ENCODE peak calls at places on chromosomes 12 and 14, in eight cellular contexts. X, M, E, A, B, I, J and R are unnamed samples. For H3K4me1, the result is how much of the 10 kb centered on the place peaks cover.

GRCh38 chr14:100593751-100594624 is 6.8 kb upstream of the BEGAIN start:
- DNase-seq in X (no peak), M (no peak), E (no peak), A (no peak), B (no peak), I (no peak), J (peak), R (no peak)

GRCh38 chr12:103833891-103834290 is 7.1 kb downstream of the NT5DC3 start:
- DNase-seq in X (no peak), M (no peak), E (no peak), A (no peak), B (no peak), I (no peak), J (no peak), R (no peak)

GRCh38 chr12:67648306-67649164 is at the start of gene DYRK2:
- DNase-seq in X (peak), M (peak), E (peak), A (peak), B (peak), I (peak), J (peak), R (peak)

GRCh38 chr14:102500190-102500661 is 9.3 kb downstream of the ANKRD9 start:
- DNase-seq in X (peak), M (no peak), E (no peak), A (no peak), B (no peak), I (no peak), J (peak), R (peak)

GRCh38 chr12:109058773-109059172 is 6.4 kb downstream of the USP30 start:
- DNase-seq in X (no peak), M (no peak), E (no peak), A (no peak), B (no peak), I (no peak), J (no peak), R (no peak)

GRCh38 chr14:102050625-102051024 is 36.2 kb downstream of the HSP90AA1 start:
- DNase-seq in X (no peak), M (peak), E (no peak), A (no peak), B (no peak), I (no peak), J (no peak), R (no peak)

GRCh38 chr14:34810028-34810427 is 65.1 kb downstream of the BAZ1A start:
- DNase-seq in X (no peak), M (no peak), E (no peak), A (no peak), B (no peak), I (no peak), J (no peak), R (no peak)

GRCh38 chr14:99658218-99658617 is 13.3 kb downstream of the HHIPL1 start:
- DNase-seq in X (no peak), M (no peak), E (no peak), A (no peak), B (no peak), I (no peak), J (no peak), R (no peak)

GRCh38 chr14:88364710-88365413 is 20.6 kb upstream of the SPATA7 start:
- DNase-seq in X (no peak), M (no peak), E (no peak), A (no peak), B (no peak), I (no peak), J (no peak), R (no peak)

GRCh38 chr14:34051966-34052657 is 101.2 kb upstream of the EGLN3 start:
- DNase-seq in X (no peak), M (no peak), E (peak), A (no peak), B (peak), I (peak), J (no peak), R (peak)

GRCh38 chr12:127613056-127613455 is 653.9 kb upstream of the TMEM132C start:
- DNase-seq in X (peak), M (peak), E (no peak), A (no peak), B (no peak), I (no peak), J (no peak), R (no peak)

GRCh38 chr12:25957898-25958253 is 606 bp upstream of the RASSF8 start:
- DNase-seq in X (no peak), M (peak), E (no peak), A (peak), B (no peak), I (peak), J (no peak), R (no peak)

GRCh38 chr12:91274886-91275285 is 92.3 kb upstream of the DCN start:
- DNase-seq in X (peak), M (peak), E (no peak), A (no peak), B (no peak), I (no peak), J (no peak), R (no peak)

GRCh38 chr12:78712834-78713455 is 151.6 kb upstream of the SYT1 start:
- DNase-seq in X (no peak), M (no peak), E (no peak), A (no peak), B (no peak), I (no peak), J (no peak), R (no peak)

GRCh38 chr12:12465522-12465921 is 97.1 kb downstream of the DUSP16 start:
- DNase-seq in X (no peak), M (no peak), E (no peak), A (no peak), B (no peak), I (no peak), J (no peak), R (no peak)

GRCh38 chr12:123118397-123118945 is 32.4 kb downstream of the PITPNM2 start:
- DNase-seq in X (no peak), M (no peak), E (no peak), A (no peak), B (no peak), I (no peak), J (peak), R (peak)

GRCh38 chr12:48787791-48788521 is 933 bp downstream of the ADCY6 start:
- DNase-seq in X (no peak), M (no peak), E (peak), A (no peak), B (no peak), I (no peak), J (no peak), R (no peak)

GRCh38 chr12:48788852-48789775 is at the start of gene ADCY6:
- DNase-seq in X (peak), M (peak), E (peak), A (no peak), B (peak), I (peak), J (peak), R (peak)

GRCh38 chr12:48786591-48787544 is 2.0 kb downstream of the ADCY6 start:
- DNase-seq in X (no peak), M (peak), E (no peak), A (no peak), B (no peak), I (no peak), J (no peak), R (no peak)

GRCh38 chr12:48789858-48790326 is 1.0 kb upstream of the ADCY6 start:
- DNase-seq in X (no peak), M (no peak), E (peak), A (no peak), B (no peak), I (no peak), J (no peak), R (no peak)

DNA sequence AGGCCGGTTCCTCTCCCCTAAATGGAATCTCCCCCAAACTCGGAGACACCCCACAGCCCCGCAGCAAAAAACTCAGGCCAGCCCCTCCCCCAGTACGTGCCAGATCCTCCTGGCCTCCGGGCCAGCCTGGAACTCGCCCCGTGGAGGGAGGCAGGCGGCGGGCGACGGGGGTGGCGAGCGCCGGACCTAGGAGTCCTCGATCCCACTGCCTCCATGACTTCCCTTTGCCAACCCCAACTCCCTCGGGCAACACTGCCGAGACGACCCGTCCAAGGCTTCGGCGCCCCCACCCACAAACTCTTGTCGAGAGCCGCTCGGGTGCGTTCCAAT is 402 bp downstream of the ADCY6 start:
- DNase-seq in X (no peak), M (peak), E (no peak), A (no peak), B (no peak), I (no peak), J (no peak), R (no peak)
- H3K27ac ChIP-seq in X (peak), M (peak), E (peak), A (peak), B (no peak), I (peak), J (peak), R (peak)

GRCh38 chr12:71303199-71303598 is 136.4 kb upstream of the LGR5 start:
- DNase-seq in X (no peak), M (no peak), E (no peak), A (no peak), B (no peak), I (no peak), J (no peak), R (no peak)
- H3K4me1 ChIP-seq in X (under half), M (under half), E (under half), A (under half), B (under half), I (under half), J (under half), R (under half)

GRCh38 chr14:21087294-21088091 is 11.0 kb downstream of the ZNF219 start:
- DNase-seq in X (peak), M (peak), E (no peak), A (no peak), B (no peak), I (no peak), J (no peak), R (no peak)
- H3K27ac ChIP-seq in X (no peak), M (peak), E (no peak), A (peak), B (no peak), I (no peak), J (no peak), R (no peak)

DNA sequence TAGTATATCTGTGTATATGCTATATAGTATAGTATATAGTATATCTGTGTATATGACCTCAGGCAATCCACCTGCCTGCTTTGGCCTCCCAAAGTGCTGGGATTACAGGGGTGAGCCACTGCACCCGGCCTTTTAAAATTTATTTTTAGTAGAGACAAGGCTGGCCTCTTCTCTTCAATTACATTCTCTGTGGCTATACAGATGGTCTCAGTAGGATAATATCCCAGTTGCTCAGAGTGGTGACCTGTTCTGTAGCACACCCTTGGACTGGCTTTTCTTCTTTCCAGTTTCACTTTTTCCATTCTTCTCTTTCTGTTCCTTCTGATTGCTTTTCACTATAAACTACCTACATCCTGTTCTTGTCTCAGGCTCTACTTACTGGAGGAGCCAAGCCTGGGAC is 3.1 kb upstream of the NFATC4 start:
- DNase-seq in X (no peak), M (no peak), E (no peak), A (no peak), B (no peak), I (no peak), J (no peak), R (no peak)
- H3K4me1 ChIP-seq in X (under half), M (under half), E (under half), A (under half), B (under half), I (under half), J (under half), R (under half)

GRCh38 chr14:64059454-64060198 is 206.8 kb downstream of the SYNE2 start:
- DNase-seq in X (no peak), M (no peak), E (no peak), A (no peak), B (peak), I (no peak), J (no peak), R (no peak)

GRCh38 chr14:64060648-64061096 is 207.9 kb downstream of the SYNE2 start:
- DNase-seq in X (peak), M (no peak), E (peak), A (no peak), B (peak), I (no peak), J (no peak), R (peak)

GRCh38 chr14:64060199-64060545 is 207.4 kb downstream of the SYNE2 start:
- DNase-seq in X (no peak), M (no peak), E (peak), A (no peak), B (no peak), I (peak), J (no peak), R (peak)

GRCh38 chr14:64061706-64062105 is 208.9 kb downstream of the SYNE2 start:
- DNase-seq in X (no peak), M (no peak), E (no peak), A (no peak), B (no peak), I (peak), J (no peak), R (no peak)

GRCh38 chr14:64061115-64061514 is 208.3 kb downstream of the SYNE2 start:
- DNase-seq in X (no peak), M (no peak), E (no peak), A (no peak), B (no peak), I (no peak), J (no peak), R (no peak)
- H3K27ac ChIP-seq in X (no peak), M (no peak), E (no peak), A (no peak), B (no peak), I (no peak), J (no peak), R (no peak)

GRCh38 chr14:94574336-94574735 is 6.9 kb upstream of the SERPINA5 start:
- DNase-seq in X (no peak), M (no peak), E (no peak), A (no peak), B (no peak), I (no peak), J (no peak), R (no peak)

GRCh38 chr14:94573706-94574105 is 7.5 kb upstream of the SERPINA5 start:
- DNase-seq in X (no peak), M (no peak), E (no peak), A (no peak), B (no peak), I (no peak), J (no peak), R (no peak)

GRCh38 chr14:94571395-94571794 is 9.8 kb upstream of the SERPINA5 start:
- DNase-seq in X (no peak), M (no peak), E (no peak), A (no peak), B (no peak), I (no peak), J (no peak), R (no peak)

GRCh38 chr14:94571950-94572349 is 9.3 kb upstream of the SERPINA5 start:
- DNase-seq in X (peak), M (no peak), E (no peak), A (no peak), B (peak), I (no peak), J (no peak), R (no peak)

GRCh38 chr14:94572637-94573303 is 8.5 kb upstream of the SERPINA5 start:
- DNase-seq in X (peak), M (no peak), E (no peak), A (no peak), B (peak), I (no peak), J (no peak), R (no peak)
- H3K4me1 ChIP-seq in X (half or more), M (under half), E (under half), A (under half), B (half or more), I (under half), J (under half), R (under half)

GRCh38 chr14:72688990-72689677 is 204.8 kb downstream of the DPF3 start:
- DNase-seq in X (no peak), M (no peak), E (no peak), A (no peak), B (no peak), I (no peak), J (no peak), R (no peak)
- H3K27ac ChIP-seq in X (no peak), M (no peak), E (no peak), A (no peak), B (no peak), I (no peak), J (no peak), R (no peak)